ENCODE peak calls at places on chromosomes 1 and 21, in nine cellular contexts. M, O, A, R, F, N, T, I and Q are unnamed samples.
A peak's percentile ranks its signal among the peaks of the same experiment; 100 is the strongest.

GRCh38 chr1:102500795-102501194 is 504.1 kb upstream of the OLFM3 start:
- DNase-seq in R (no peak), I (no peak), T (no peak), A (no peak), O (no peak), F (no peak), N (no peak), M (no peak), Q (no peak)

GRCh38 chr1:159091547-159092397 is 15.2 kb upstream of the AIM2 start:
- DNase-seq in N (no peak), O (no peak), I (peak; percentile 67), F (no peak), M (no peak), R (peak; percentile 29), A (peak; percentile 68), T (no peak), Q (no peak)

GRCh38 chr1:11281518-11282331 is 8.7 kb downstream of the UBIAD1 start:
- DNase-seq in R (peak; percentile 66), I (peak; percentile 58), O (no peak), M (no peak), F (no peak), N (no peak), A (peak; percentile 96), T (no peak), Q (peak; percentile 39)

GRCh38 chr1:41898191-41898713 is 20.5 kb downstream of the HIVEP3 start:
- DNase-seq in F (no peak), R (no peak), A (peak; percentile 84), I (peak; percentile 54), N (no peak), T (no peak), O (no peak), M (no peak), Q (no peak)

GRCh38 chr1:77316966-77317365 is 35.1 kb downstream of the AK5 start:
- DNase-seq in A (no peak), N (no peak), R (no peak), O (no peak), F (no peak), M (no peak), I (no peak), T (no peak), Q (no peak)

GRCh38 chr1:207321790-207322530 is 482 bp downstream of the CD55 start:
- DNase-seq in O (no peak), I (peak; percentile 51), N (no peak), R (no peak), A (peak; percentile 33), F (no peak), T (no peak), M (no peak), Q (no peak)

GRCh38 chr1:226095286-226095685 is 32.8 kb downstream of the H3-3A start:
- DNase-seq in N (no peak), F (no peak), A (no peak), O (peak; percentile 49), T (no peak), R (no peak), I (no peak), M (no peak), Q (no peak)

GRCh38 chr1:34610063-34610462 is 144.8 kb upstream of the GJB5 start:
- DNase-seq in T (no peak), F (no peak), A (no peak), R (no peak), O (no peak), N (no peak), M (no peak), I (no peak), Q (no peak)

GRCh38 chr1:109041614-109042473 is at the start of gene WDR47:
- DNase-seq in T (peak; percentile 91), A (peak; percentile 97), F (peak; percentile 91), R (peak; percentile 96), I (peak; percentile 96), N (peak; percentile 90), M (peak; percentile 94), O (peak; percentile 98), Q (peak; percentile 54)

GRCh38 chr1:47262787-47263413 is 30.9 kb upstream of the TAL1 start:
- DNase-seq in A (peak; percentile 69), R (peak; percentile 49), N (peak; percentile 51), T (peak; percentile 5), O (no peak), I (peak; percentile 69), M (peak; percentile 47), F (peak; percentile 46), Q (no peak)

GRCh38 chr1:224168859-224169380 is 14.1 kb upstream of the DEGS1 start:
- DNase-seq in I (peak; percentile 98), A (peak; percentile 90), R (peak; percentile 91), O (peak; percentile 66), F (no peak), T (peak; percentile 68), M (peak; percentile 59), N (no peak), Q (no peak)

GRCh38 chr1:217402301-217402700 is 228.6 kb downstream of the GPATCH2 start:
- DNase-seq in M (no peak), N (no peak), R (no peak), T (no peak), A (no peak), O (no peak), I (no peak), F (no peak), Q (no peak)

GRCh38 chr1:11944358-11944981 is 10.0 kb downstream of the PLOD1 start:
- DNase-seq in F (no peak), T (no peak), A (no peak), O (no peak), N (peak; percentile 58), I (no peak), M (no peak), R (no peak), Q (no peak)

GRCh38 chr1:226497991-226498689 is 50.4 kb upstream of the STUM start:
- DNase-seq in O (no peak), I (no peak), R (no peak), M (no peak), F (no peak), N (no peak), T (no peak), A (no peak), Q (no peak)

GRCh38 chr1:111582644-111583618 is 36.7 kb upstream of the RAP1A start:
- DNase-seq in F (no peak), A (no peak), R (no peak), N (no peak), T (no peak), O (no peak), I (no peak), M (no peak), Q (no peak)

GRCh38 chr1:1440941-1441888 is 5.7 kb downstream of the VWA1 start:
- DNase-seq in F (no peak), M (no peak), T (no peak), I (peak; percentile 70), R (no peak), A (peak; percentile 51), O (peak; percentile 69), N (peak; percentile 73), Q (no peak)

GRCh38 chr1:58715108-58715507 is 15.2 kb upstream of the MYSM1 start:
- DNase-seq in R (no peak), O (no peak), T (no peak), N (no peak), I (no peak), M (no peak), A (no peak), F (no peak), Q (no peak)

GRCh38 chr1:112998592-112999235 is 42.7 kb upstream of the SLC16A1 start:
- DNase-seq in N (no peak), O (peak; percentile 84), M (peak; percentile 52), A (peak; percentile 98), T (no peak), R (peak; percentile 80), I (no peak), F (no peak), Q (no peak)

GRCh38 chr1:31939484-31940329 is 1.5 kb upstream of the PTP4A2 start:
- DNase-seq in R (peak; percentile 79), O (no peak), I (peak; percentile 86), N (peak; percentile 56), M (peak; percentile 36), F (peak; percentile 86), T (peak; percentile 89), A (peak; percentile 86), Q (peak; percentile 67)
- TF ChIP-seq CTCF in R (peak; percentile 85), O (no peak), I (peak; percentile 78), N (peak; percentile 33), M (peak; percentile 24), F (peak; percentile 50), T (peak; percentile 72), A (peak; percentile 55), Q (peak; percentile 75)

DNA sequence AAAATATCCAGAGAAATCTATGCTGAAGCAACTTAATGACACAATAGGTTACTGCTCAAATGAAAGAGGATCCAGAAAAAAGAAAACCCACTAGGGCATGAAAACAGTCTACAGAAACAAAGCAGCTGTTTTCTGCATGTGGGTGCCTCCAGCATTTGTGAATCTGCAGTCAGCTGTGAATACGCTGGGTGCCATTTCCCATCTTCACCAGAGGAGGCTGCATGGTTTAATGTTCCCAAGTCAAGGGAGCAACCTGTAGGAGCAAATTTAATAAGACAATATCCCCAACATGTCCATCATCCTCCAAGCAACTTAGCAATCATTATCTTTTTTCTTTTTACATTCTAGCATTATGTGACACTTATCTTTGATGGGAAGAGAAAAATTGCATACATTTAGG is 396.6 kb downstream of the BRINP2 start:
- DNase-seq in I (peak; percentile 34), T (no peak), M (no peak), F (no peak), N (peak; percentile 4), A (peak; percentile 6), R (no peak), O (no peak), Q (no peak)
- TF ChIP-seq CTCF in I (peak; percentile 40), T (peak; percentile 12), M (no peak), F (peak; percentile 27), N (no peak), A (peak; percentile 58), R (peak; percentile 64), O (peak; percentile 15), Q (peak; percentile 27)

GRCh38 chr21:46264690-46265144 is 20.7 kb downstream of the MCM3AP start:
- DNase-seq in R (no peak), M (no peak), O (no peak), N (no peak), T (no peak), F (no peak), A (no peak), I (no peak), Q (no peak)
- TF ChIP-seq CTCF in R (no peak), M (no peak), O (no peak), N (no peak), T (no peak), F (no peak), A (no peak), I (no peak), Q (no peak)

GRCh38 chr1:231194476-231194842 is 32.6 kb downstream of the TRIM67 start:
- DNase-seq in M (no peak), I (no peak), O (no peak), A (no peak), F (no peak), R (no peak), N (no peak), T (no peak), Q (no peak)

GRCh38 chr1:231193710-231194340 is 32.0 kb downstream of the TRIM67 start:
- DNase-seq in N (no peak), R (no peak), T (no peak), A (no peak), I (no peak), O (no peak), F (no peak), M (no peak), Q (no peak)

GRCh38 chr1:231194843-231195516 is 33.1 kb downstream of the TRIM67 start:
- DNase-seq in F (peak; percentile 91), O (no peak), A (no peak), R (no peak), I (peak; percentile 19), M (no peak), T (no peak), N (no peak), Q (no peak)

GRCh38 chr1:231190456-231190855 is 28.6 kb downstream of the TRIM67 start:
- DNase-seq in O (no peak), T (no peak), M (no peak), A (no peak), I (no peak), N (no peak), R (no peak), F (no peak), Q (no peak)

GRCh38 chr1:231192620-231193163 is 30.8 kb downstream of the TRIM67 start:
- DNase-seq in I (peak; percentile 30), F (no peak), O (no peak), A (peak; percentile 69), N (no peak), R (no peak), M (peak; percentile 73), T (no peak), Q (no peak)
- TF ChIP-seq CTCF in I (no peak), F (no peak), O (no peak), A (no peak), N (no peak), R (no peak), M (no peak), T (no peak), Q (no peak)